ENCODE peak calls at places on chromosomes 16 and 17, in four cellular contexts. J is A549, G is body of pancreas, K is suprapubic skin. E is an unnamed sample.

GRCh38 chr16:10616744-10617640 is 36.6 kb upstream of the EMP2 start:
- DNase-seq in K (peak; percentile 80), G (no peak), J (no peak), E (peak; percentile 58)

GRCh38 chr16:57639172-57639571 is 10.7 kb downstream of the ADGRG1 start:
- DNase-seq in G (peak; percentile 86), K (no peak), J (no peak), E (peak; percentile 36)

GRCh38 chr17:43814026-43814425 is 18.9 kb downstream of the MPP3 start:
- DNase-seq in J (peak; percentile 37), K (no peak), G (no peak), E (no peak)

GRCh38 chr17:17466511-17466910 is 10.3 kb upstream of the MED9 start:
- DNase-seq in J (no peak), G (no peak), K (no peak), E (no peak)

GRCh38 chr17:7408341-7408740 is 696 bp downstream of the NLGN2 start:
- DNase-seq in K (peak; percentile 48), G (no peak), J (no peak), E (no peak)

GRCh38 chr16:17921357-17921978 is 415.1 kb downstream of the NPIPA8 start:
- DNase-seq in G (peak; percentile 30), J (no peak), K (no peak), E (no peak)

GRCh38 chr17:48718162-48718780 is 4.0 kb downstream of the PRAC1 start:
- DNase-seq in K (no peak), J (no peak), G (no peak), E (no peak)

GRCh38 chr17:28258347-28258887 is 60.6 kb upstream of the TMEM97 start:
- DNase-seq in K (no peak), G (peak; percentile 69), J (no peak), E (no peak)

GRCh38 chr16:81996664-81997529 is 14.4 kb downstream of the SDR42E1 start:
- DNase-seq in G (no peak), K (no peak), J (peak; percentile 51), E (peak; percentile 56)

GRCh38 chr17:1562178-1562643 is 381 bp downstream of the PITPNA start:
- DNase-seq in G (no peak), K (no peak), J (peak; percentile 38), E (peak; percentile 28)

GRCh38 chr17:13743906-13744305 is 142.2 kb upstream of the HS3ST3A1 start:
- DNase-seq in J (no peak), G (no peak), K (no peak), E (no peak)

GRCh38 chr17:42179911-42180410 is 981 bp downstream of the KCNH4 start:
- DNase-seq in J (no peak), K (peak; percentile 67), G (peak; percentile 54), E (peak; percentile 16)

GRCh38 chr17:57916925-57917858 is 38.0 kb downstream of the CUEDC1 start:
- DNase-seq in G (no peak), J (no peak), K (no peak), E (no peak)

GRCh38 chr16:49441366-49441780 is 67.8 kb downstream of the C16orf78 start:
- DNase-seq in G (peak; percentile 33), K (peak; percentile 64), J (no peak), E (no peak)

GRCh38 chr17:66625321-66625767 is 209.6 kb upstream of the CACNG5 start:
- DNase-seq in J (peak; percentile 85), K (no peak), G (no peak), E (peak; percentile 41)

GRCh38 chr17:40026816-40027613 is 11.8 kb downstream of the CSF3 start:
- DNase-seq in K (peak; percentile 89), G (peak; percentile 84), J (peak; percentile 93), E (peak; percentile 71)

GRCh38 chr16:72787519-72788268 is 260.2 kb downstream of the ZFHX3 start:
- DNase-seq in K (peak; percentile 84), G (peak; percentile 63), J (no peak), E (peak; percentile 84)

GRCh38 chr16:84115919-84116719 is 623 bp downstream of the MBTPS1 start:
- DNase-seq in K (no peak), J (peak; percentile 19), G (peak; percentile 70), E (peak; percentile 40)

GRCh38 chr17:59830007-59830630 is 62.6 kb downstream of the TUBD1 start:
- DNase-seq in G (no peak), K (no peak), J (no peak), E (peak; percentile 83)

GRCh38 chr16:12902511-12903324 is 1.3 kb downstream of the SHISA9 start:
- DNase-seq in G (no peak), J (no peak), K (no peak), E (no peak)

GRCh38 chr16:12901597-12902436 is at the start of gene SHISA9:
- DNase-seq in K (no peak), J (no peak), G (no peak), E (no peak)

GRCh38 chr16:12901204-12901596 is 198 bp upstream of the SHISA9 start:
- DNase-seq in J (no peak), K (no peak), G (no peak), E (peak; percentile 6)

GRCh38 chr16:12899529-12900168 is 1.7 kb upstream of the SHISA9 start:
- DNase-seq in K (no peak), J (no peak), G (no peak), E (no peak)

GRCh38 chr16:12900599-12901203 is 697 bp upstream of the SHISA9 start:
- DNase-seq in G (no peak), J (no peak), K (no peak), E (no peak)
- H3K4me3 ChIP-seq in G (no peak overlapping the region), J (no peak overlapping the region), K (peak overlapping the region; percentile 45), E (no peak overlapping the region)

GRCh38 chr17:12362853-12363252 is 302.8 kb upstream of the MYOCD start:
- DNase-seq in G (no peak), K (no peak), J (no peak), E (no peak)

GRCh38 chr17:12357600-12357999 is 308.1 kb upstream of the MYOCD start:
- DNase-seq in K (no peak), J (no peak), G (no peak), E (no peak)

DNA sequence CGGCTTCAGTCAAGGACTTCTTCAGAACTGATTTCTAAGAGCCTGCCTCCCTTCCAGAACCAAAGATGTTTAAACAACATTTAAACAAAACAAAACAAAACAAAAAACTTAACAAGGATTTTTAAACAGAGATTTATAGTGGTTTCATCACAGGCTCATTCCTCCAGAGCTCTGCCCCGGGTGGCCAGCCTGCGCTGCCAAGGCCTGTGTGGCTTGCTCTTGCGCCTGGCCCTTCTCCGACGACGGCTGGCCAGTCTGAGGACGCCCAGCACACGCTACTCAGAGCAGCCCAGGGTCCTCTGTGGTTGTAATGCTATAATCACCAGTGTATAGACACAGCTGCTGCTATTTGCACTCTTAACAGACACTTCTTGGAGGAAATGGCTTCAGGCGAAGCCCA is 307.2 kb upstream of the MYOCD start:
- DNase-seq in G (no peak), J (no peak), K (no peak), E (no peak)
- H3K4me3 ChIP-seq in G (no peak overlapping the region), J (no peak overlapping the region), K (no peak overlapping the region), E (no peak overlapping the region)

DNA sequence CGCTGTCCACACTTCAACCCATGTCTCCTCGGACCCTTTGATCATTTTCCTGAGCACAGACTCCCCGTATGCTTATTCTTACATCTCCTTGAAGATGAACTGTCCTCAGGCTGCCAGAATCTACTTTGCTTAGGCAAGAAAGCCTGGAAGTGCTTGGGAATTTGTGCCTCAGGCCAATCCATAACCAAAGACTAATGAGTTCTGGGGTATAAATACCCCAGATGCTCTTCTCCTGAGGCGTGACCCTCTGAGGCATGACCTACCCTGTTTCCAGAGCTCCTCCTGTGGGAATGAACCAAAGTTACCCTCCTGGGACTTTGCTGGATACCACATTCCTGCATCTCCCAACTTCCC is 10.1 kb upstream of the TEKT3 start:
- DNase-seq in J (no peak), G (no peak), K (no peak), E (no peak)
- H3K4me3 ChIP-seq in J (no peak overlapping the region), G (no peak overlapping the region), K (no peak overlapping the region), E (no peak overlapping the region)

DNA sequence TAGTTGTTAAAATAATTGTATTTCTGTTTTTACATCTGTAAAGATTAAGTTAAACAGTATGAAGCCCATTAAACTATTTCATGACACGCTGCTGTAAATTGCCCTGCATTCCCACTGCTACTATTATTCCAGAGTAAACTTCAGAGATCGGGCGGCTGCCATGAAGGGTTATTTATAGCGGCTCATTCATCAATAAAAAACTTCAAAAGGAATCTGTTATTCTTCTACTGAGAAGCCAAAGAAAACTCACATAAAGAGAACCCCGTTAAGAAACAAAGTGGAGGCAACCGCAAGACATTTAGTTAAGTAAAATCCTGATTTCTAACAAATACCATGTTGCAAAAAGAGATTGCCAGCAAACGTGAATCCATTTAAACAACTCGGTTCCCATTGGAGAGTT is 16.4 kb downstream of the FOXL1 start:
- DNase-seq in K (no peak), G (no peak), J (no peak), E (peak; percentile 73)
- H3K4me3 ChIP-seq in K (no peak overlapping the region), G (no peak overlapping the region), J (no peak overlapping the region), E (no peak overlapping the region)

GRCh38 chr17:36675250-36675649 is 73.9 kb downstream of the MRM1 start:
- DNase-seq in K (no peak), J (no peak), G (no peak), E (no peak)
- H3K4me3 ChIP-seq in K (no peak overlapping the region), J (no peak overlapping the region), G (no peak overlapping the region), E (no peak overlapping the region)

DNA sequence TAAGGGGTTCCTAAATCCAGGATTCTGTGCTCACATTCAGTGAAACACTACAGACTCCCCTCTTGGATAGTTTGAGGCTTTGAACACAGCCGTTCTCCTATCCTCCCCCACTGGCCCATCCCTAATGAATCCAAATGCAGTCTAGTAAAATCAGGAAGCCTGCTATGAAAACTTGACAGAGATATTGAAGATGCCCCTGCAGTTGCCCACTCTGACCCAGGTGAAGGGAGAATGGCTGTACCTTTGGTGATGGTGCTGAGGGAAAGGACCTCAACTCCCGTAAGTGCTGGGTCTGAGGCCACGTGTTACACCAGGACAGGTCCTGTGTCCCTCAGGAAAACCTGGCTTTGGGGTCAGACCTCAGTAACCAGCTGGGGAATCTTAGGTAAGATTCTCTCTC is 54.4 kb downstream of the SF3B3 start:
- DNase-seq in K (peak; percentile 34), J (no peak), G (no peak), E (no peak)
- H3K4me3 ChIP-seq in K (no peak overlapping the region), J (no peak overlapping the region), G (no peak overlapping the region), E (no peak overlapping the region)

GRCh38 chr16:80707686-80708085 is 96.7 kb downstream of the CDYL2 start:
- DNase-seq in K (no peak), J (no peak), G (no peak), E (no peak)

GRCh38 chr16:80705596-80705995 is 98.8 kb downstream of the CDYL2 start:
- DNase-seq in G (no peak), K (no peak), J (no peak), E (no peak)

GRCh38 chr16:80710918-80711317 is 93.5 kb downstream of the CDYL2 start:
- DNase-seq in K (no peak), G (no peak), J (no peak), E (no peak)

GRCh38 chr16:80711406-80711805 is 93.0 kb downstream of the CDYL2 start:
- DNase-seq in K (no peak), J (no peak), G (no peak), E (no peak)

DNA sequence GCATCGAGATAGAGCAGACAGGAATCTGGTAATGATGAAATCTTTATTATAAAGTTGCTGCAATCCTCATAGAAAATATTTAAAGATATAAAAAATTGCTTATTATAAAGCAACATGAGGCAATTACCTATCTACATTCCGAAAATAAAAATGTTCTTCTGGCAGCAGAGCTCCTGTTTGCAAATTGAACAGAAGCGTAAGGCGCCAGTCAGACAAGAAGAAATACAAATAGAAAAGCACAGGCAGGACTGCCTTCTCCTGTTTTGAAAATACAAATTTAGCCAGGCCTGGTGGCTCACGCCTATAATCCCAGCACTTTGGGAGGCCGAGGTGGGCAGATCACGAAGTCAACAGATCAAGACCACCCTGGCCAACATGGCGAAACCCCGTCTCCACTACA is 95.6 kb downstream of the CDYL2 start:
- DNase-seq in G (no peak), K (no peak), J (no peak), E (no peak)
- H3K4me3 ChIP-seq in G (no peak overlapping the region), K (no peak overlapping the region), J (no peak overlapping the region), E (no peak overlapping the region)